ENCODE peak calls at places on chromosomes 16 and 17, in four cellular contexts. Z is endothelial cell, V is tibial nerve, H is progenitor cell of endocrine pancreas. K is an unnamed sample.

GRCh38 chr17:78113804-78114785 is 14.5 kb downstream of the TMC6 start:
- DNase-seq in Z (no peak), V (no peak), H (no peak), K (no peak)

GRCh38 chr17:78132086-78132676 is 1.6 kb downstream of the TMC8 start:
- DNase-seq in Z (no peak), V (no peak), H (peak; percentile 43), K (peak; percentile 79)

GRCh38 chr16:85465328-85466307 is 147.5 kb upstream of the GSE1 start:
- DNase-seq in Z (no peak), V (no peak), H (no peak), K (no peak)

GRCh38 chr16:84477661-84478060 is 26.8 kb downstream of the MEAK7 start:
- DNase-seq in Z (no peak), V (no peak), H (no peak), K (no peak)

GRCh38 chr16:84829168-84829965 is 9.6 kb downstream of the CRISPLD2 start:
- DNase-seq in Z (no peak), V (no peak), H (no peak), K (no peak)

GRCh38 chr17:36602924-36603384 is 1.6 kb downstream of the MRM1 start:
- DNase-seq in Z (peak; percentile 63), V (peak; percentile 64), H (peak; percentile 45), K (peak; percentile 77)

GRCh38 chr17:77446959-77447634 is 306.3 kb downstream of the SEC14L1 start:
- DNase-seq in Z (no peak), V (no peak), H (no peak), K (no peak)

GRCh38 chr17:81959362-81960129 is 1.4 kb downstream of the NOTUM start:
- DNase-seq in Z (peak; percentile 57), V (peak; percentile 50), H (no peak), K (peak; percentile 89)

GRCh38 chr16:80174416-80174815 is 366.4 kb upstream of the DYNLRB2 start:
- DNase-seq in Z (no peak), V (no peak), H (no peak), K (no peak)

GRCh38 chr17:74539281-74539820 is 6.6 kb downstream of the CD300C start:
- DNase-seq in Z (no peak), V (no peak), H (no peak), K (no peak)

GRCh38 chr16:79613009-79613408 is 12.5 kb upstream of the MAF start:
- DNase-seq in Z (no peak), V (no peak), H (no peak), K (no peak)

GRCh38 chr16:15881794-15882379 is 6.5 kb downstream of the CEP20 start:
- DNase-seq in Z (no peak), V (no peak), H (no peak), K (no peak)

DNA sequence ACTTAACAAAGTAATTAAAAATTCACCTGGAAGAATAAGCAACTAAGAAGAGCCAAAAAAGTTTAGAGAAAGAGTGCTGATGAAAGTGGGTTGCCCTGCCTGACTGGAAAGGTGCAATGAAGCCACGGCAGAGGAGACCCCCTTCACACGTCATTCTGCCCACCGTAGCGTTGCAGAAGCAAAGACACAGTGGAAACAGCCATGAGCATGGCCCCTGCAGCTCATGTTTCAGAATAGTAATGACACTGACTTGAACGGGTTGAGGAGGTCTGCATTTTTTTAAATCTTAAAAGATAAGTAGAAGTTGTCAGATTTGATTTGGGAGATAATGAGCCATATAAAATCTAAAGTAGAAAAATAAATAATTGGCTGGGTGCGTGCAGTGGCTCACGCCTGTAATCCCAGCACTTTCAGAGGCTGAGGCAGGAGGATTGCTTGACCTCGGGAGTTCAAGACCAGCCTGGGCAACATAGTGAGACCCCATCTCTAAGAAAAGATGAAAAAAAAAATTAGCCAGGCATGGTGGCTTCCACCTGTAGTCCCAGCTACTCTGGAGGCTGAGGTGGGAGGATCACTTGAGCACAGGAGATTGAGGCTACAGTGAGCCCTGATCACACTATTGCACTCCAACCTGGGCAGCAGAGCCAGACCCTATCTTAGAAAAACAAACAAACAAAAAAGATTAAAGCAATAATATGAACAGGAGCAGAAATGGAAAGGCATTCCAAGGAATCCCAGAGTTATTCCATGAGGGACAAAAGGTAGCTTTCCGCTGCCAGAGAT is 184.6 kb downstream of the LGALS9B start:
- DNase-seq in Z (no peak), V (no peak), H (no peak), K (no peak)
- TF ChIP-seq CTCF in Z (no peak), V (no peak), H (no peak), K (no peak)

GRCh38 chr17:10403589-10403988 is 18.2 kb downstream of the MYH8 start:
- DNase-seq in Z (no peak), V (no peak), H (no peak), K (no peak)

GRCh38 chr17:10396529-10397163 is 23.8 kb upstream of the MYH13 start:
- DNase-seq in Z (no peak), V (no peak), H (no peak), K (no peak)

GRCh38 chr17:10394201-10394887 is 21.5 kb upstream of the MYH13 start:
- DNase-seq in Z (no peak), V (no peak), H (no peak), K (no peak)

GRCh38 chr17:10398352-10398751 is 23.4 kb downstream of the MYH8 start:
- DNase-seq in Z (no peak), V (no peak), H (no peak), K (no peak)
- TF ChIP-seq CTCF in Z (no peak), V (no peak), H (no peak), K (no peak)

GRCh38 chr16:47460755-47461597 is at the start of the genes ITFG1 and PHKB:
- DNase-seq in Z (peak; percentile 94), V (peak; percentile 85), H (peak; percentile 89), K (peak; percentile 92)
- TF ChIP-seq CTCF in Z (no peak), V (peak; percentile 25), H (no peak), K (no peak)

GRCh38 chr16:30459456-30459855 is 13.1 kb upstream of the ITGAL start:
- DNase-seq in Z (no peak), V (no peak), H (no peak), K (no peak)

GRCh38 chr16:30457743-30458560 is 12.3 kb upstream of the SEPHS2 start:
- DNase-seq in Z (no peak), V (no peak), H (no peak), K (no peak)

GRCh38 chr16:30456302-30456701 is 10.6 kb upstream of the SEPHS2 start:
- DNase-seq in Z (no peak), V (no peak), H (no peak), K (no peak)

GRCh38 chr16:30457256-30457655 is 11.6 kb upstream of the SEPHS2 start:
- DNase-seq in Z (no peak), V (no peak), H (no peak), K (no peak)

GRCh38 chr16:30458561-30459394 is 13.1 kb upstream of the SEPHS2 start:
- DNase-seq in Z (no peak), V (no peak), H (no peak), K (peak; percentile 70)
- TF ChIP-seq CTCF in Z (no peak), V (no peak), H (no peak), K (no peak)

GRCh38 chr16:66719246-66719645 is 22.7 kb upstream of the CMTM4 start:
- DNase-seq in Z (no peak), V (no peak), H (no peak), K (no peak)

GRCh38 chr16:66714659-66715307 is 18.2 kb upstream of the CMTM4 start:
- DNase-seq in Z (no peak), V (no peak), H (no peak), K (no peak)

GRCh38 chr16:66714062-66714461 is 17.5 kb upstream of the CMTM4 start:
- DNase-seq in Z (no peak), V (no peak), H (no peak), K (no peak)

GRCh38 chr16:66717776-66718175 is 21.2 kb upstream of the CMTM4 start:
- DNase-seq in Z (no peak), V (no peak), H (no peak), K (no peak)

GRCh38 chr16:66717112-66717675 is 20.7 kb upstream of the CMTM4 start:
- DNase-seq in Z (peak; percentile 58), V (no peak), H (no peak), K (no peak)
- TF ChIP-seq CTCF in Z (peak; percentile 19), V (peak; percentile 28), H (peak; percentile 54), K (no peak)

GRCh38 chr17:35438433-35438832 is 6.1 kb upstream of the SLFN12 start:
- DNase-seq in Z (no peak), V (no peak), H (no peak), K (no peak)

GRCh38 chr17:35428229-35428628 is 4.1 kb downstream of the SLFN12 start:
- DNase-seq in Z (no peak), V (no peak), H (no peak), K (no peak)

GRCh38 chr17:35429702-35430101 is 2.6 kb downstream of the SLFN12 start:
- DNase-seq in Z (no peak), V (no peak), H (no peak), K (no peak)

GRCh38 chr17:35432176-35433074 is at the start of gene SLFN12:
- DNase-seq in Z (peak; percentile 44), V (peak; percentile 64), H (no peak), K (peak; percentile 8)

DNA sequence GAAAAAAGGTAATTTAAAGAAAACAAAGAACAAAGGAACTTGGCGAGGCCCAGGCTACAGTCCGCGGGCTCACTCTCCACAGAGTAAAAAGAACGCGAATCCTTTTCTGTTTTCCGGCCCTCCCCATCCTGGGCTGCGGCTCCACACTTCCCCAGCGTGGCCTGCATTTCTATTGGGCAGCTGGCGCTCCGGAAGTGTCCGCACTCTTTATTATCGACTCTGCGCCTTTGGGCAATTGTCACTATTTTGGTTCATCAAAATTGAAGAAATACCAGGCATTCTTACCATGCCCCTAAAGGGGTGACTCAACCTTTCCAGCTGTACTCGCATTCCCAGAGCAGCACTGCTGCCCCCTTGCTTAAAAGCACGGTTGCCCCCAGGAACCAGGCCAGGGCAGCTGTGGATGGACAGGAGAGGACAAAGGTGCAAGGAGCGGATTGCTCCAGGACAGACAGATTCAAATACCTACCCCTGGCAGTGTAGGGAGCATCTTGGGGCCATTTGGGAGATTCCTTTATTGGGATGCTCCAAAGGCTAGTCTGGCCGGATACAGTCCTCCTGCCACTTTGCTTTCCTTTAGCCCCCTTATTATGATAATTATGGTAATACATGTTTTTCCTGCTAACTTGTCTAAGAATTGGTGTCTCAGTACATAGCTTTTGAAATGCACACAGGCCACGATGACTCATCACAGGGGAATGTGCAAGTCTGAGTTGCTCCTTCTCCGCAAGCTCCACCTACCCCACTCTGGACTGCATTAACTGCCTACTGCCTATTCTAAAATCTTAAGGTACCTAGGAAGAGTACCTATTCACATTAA is 985 bp upstream of the SLFN12 start:
- DNase-seq in Z (peak; percentile 42), V (peak; percentile 65), H (peak; percentile 13), K (peak; percentile 54)
- TF ChIP-seq CTCF in Z (peak; percentile 21), V (no peak), H (no peak), K (no peak)

GRCh38 chr16:87192418-87193073 is 124.6 kb downstream of the C16orf95 start:
- DNase-seq in Z (no peak), V (no peak), H (no peak), K (no peak)

GRCh38 chr16:87186876-87187533 is 130.2 kb downstream of the C16orf95 start:
- DNase-seq in Z (no peak), V (no peak), H (no peak), K (no peak)

GRCh38 chr16:87188104-87188503 is 129.1 kb downstream of the C16orf95 start:
- DNase-seq in Z (no peak), V (no peak), H (no peak), K (no peak)

GRCh38 chr16:87189426-87189825 is 127.8 kb downstream of the C16orf95 start:
- DNase-seq in Z (no peak), V (no peak), H (no peak), K (no peak)

GRCh38 chr16:87190288-87191240 is 126.6 kb downstream of the C16orf95 start:
- DNase-seq in Z (peak; percentile 28), V (no peak), H (no peak), K (no peak)
- TF ChIP-seq CTCF in Z (peak; percentile 43), V (no peak), H (peak; percentile 22), K (no peak)

GRCh38 chr17:19336938-19337711 is 25.4 kb downstream of the B9D1 start:
- DNase-seq in Z (no peak), V (no peak), H (no peak), K (no peak)
- TF ChIP-seq CTCF in Z (no peak), V (peak; percentile 67), H (no peak), K (no peak)